ENCODE peak calls at places on chromosomes 1 and 21, in four cellular contexts. D is PC-3, V is body of pancreas, X is GM10248. B is an unnamed sample.

GRCh38 chr1:32411261-32411660 is 17.0 kb upstream of the BSDC1 start:
- DNase-seq in V (no peak), X (no peak), D (no peak), B (no peak)

GRCh38 chr1:89005286-89006151 is 13.1 kb upstream of the KYAT3 start:
- DNase-seq in V (no peak), X (no peak), D (no peak), B (peak)

GRCh38 chr1:38826262-38826661 is 33.3 kb downstream of the RRAGC start:
- DNase-seq in X (no peak), D (no peak), V (no peak), B (no peak)

GRCh38 chr1:154479764-154480421 is 22.1 kb upstream of the TDRD10 start:
- DNase-seq in X (peak), V (peak), D (peak), B (peak)

GRCh38 chr1:25952851-25953401 is 44.9 kb downstream of the PAFAH2 start:
- DNase-seq in X (no peak), V (no peak), D (no peak), B (no peak)

GRCh38 chr1:162562452-162562828 is 918 bp downstream of the UAP1 start:
- DNase-seq in X (no peak), V (peak), D (peak), B (peak)

GRCh38 chr1:155976062-155976912 is 2.1 kb downstream of the ARHGEF2 start:
- DNase-seq in X (peak), V (no peak), D (peak), B (peak)

GRCh38 chr1:27726173-27726793 is 522 bp downstream of the FAM76A start:
- DNase-seq in V (peak), X (peak), D (peak), B (peak)

GRCh38 chr21:45118099-45118498 is 43.7 kb downstream of the ADARB1 start:
- DNase-seq in V (no peak), X (no peak), D (no peak), B (no peak)

GRCh38 chr1:116553386-116554115 is 17.3 kb downstream of the CD58 start:
- DNase-seq in D (peak), V (no peak), X (no peak), B (no peak)

GRCh38 chr1:18673976-18674375 is 43.3 kb downstream of the PAX7 start:
- DNase-seq in V (no peak), X (no peak), D (peak), B (no peak)

GRCh38 chr21:46195595-46196195 is 11.4 kb upstream of the SPATC1L start:
- DNase-seq in V (peak), D (no peak), X (no peak), B (no peak)

GRCh38 chr1:12067900-12068821 is 5.1 kb downstream of the TNFRSF8 start:
- DNase-seq in D (no peak), X (peak), V (no peak), B (no peak)

GRCh38 chr1:64246294-64246917 is 43.0 kb downstream of the UBE2U start:
- DNase-seq in X (peak), V (no peak), D (peak), B (no peak)

GRCh38 chr1:25624155-25624554 is 7.6 kb downstream of the MAN1C1 start:
- DNase-seq in D (no peak), V (no peak), X (no peak), B (no peak)

GRCh38 chr1:162040657-162041056 is 17.0 kb upstream of the OLFML2B start:
- DNase-seq in V (no peak), D (peak), X (no peak), B (no peak)

GRCh38 chr1:42680921-42681683 is 1.1 kb upstream of the YBX1 start:
- DNase-seq in V (no peak), D (peak), X (no peak), B (no peak)